ENCODE peak calls at places on chromosomes 2 and 18, in five cellular contexts. B is H1, U is A549, P is K562, T is SK-N-SH. L is an unnamed sample.

GRCh38 chr2:60294901-60295590 is 258.4 kb downstream of the BCL11A start:
- DNase-seq in B (no peak), U (no peak), P (no peak), T (no peak), L (peak; percentile 16)

GRCh38 chr2:179579744-179580143 is 281.7 kb downstream of the ZNF385B start:
- DNase-seq in B (no peak), U (no peak), P (no peak), T (no peak), L (peak; percentile 91)

GRCh38 chr2:177753682-177754475 is 318.7 kb downstream of the PDE11A start:
- DNase-seq in B (no peak), U (peak; percentile 18), P (peak; percentile 54), T (peak; percentile 41), L (no peak)

GRCh38 chr2:96324716-96325037 is 440 bp upstream of the ITPRIPL1 start:
- DNase-seq in B (no peak), U (no peak), P (no peak), T (no peak), L (no peak)

GRCh38 chr2:152861349-152861942 is 143.0 kb downstream of the ARL6IP6 start:
- DNase-seq in B (peak; percentile 5), U (peak; percentile 35), P (peak; percentile 73), T (peak; percentile 32), L (peak; percentile 43)

GRCh38 chr2:237744613-237745249 is 53.8 kb upstream of the RBM44 start:
- DNase-seq in B (peak; percentile 23), U (peak; percentile 76), P (peak; percentile 75), T (peak; percentile 92), L (peak; percentile 62)

GRCh38 chr2:3480352-3481010 is 38.9 kb downstream of the ADI1 start:
- DNase-seq in B (no peak), U (no peak), P (no peak), T (no peak), L (peak; percentile 84)

GRCh38 chr2:19819097-19820065 is 82.4 kb downstream of the TTC32 start:
- DNase-seq in B (no peak), U (no peak), P (no peak), T (no peak), L (no peak)

GRCh38 chr2:229921101-229921891 is 513 bp downstream of the TRIP12 start:
- DNase-seq in B (no peak), U (peak; percentile 51), P (peak; percentile 75), T (peak; percentile 79), L (peak; percentile 80)

GRCh38 chr2:100301881-100302584 is 20.3 kb downstream of the LONRF2 start:
- DNase-seq in B (no peak), U (no peak), P (no peak), T (no peak), L (no peak)

GRCh38 chr2:16664052-16664731 is 1.4 kb downstream of the CYRIA start:
- DNase-seq in B (no peak), U (no peak), P (no peak), T (peak; percentile 77), L (no peak)

GRCh38 chr2:205706769-205707375 is 24.6 kb downstream of the NRP2 start:
- DNase-seq in B (no peak), U (no peak), P (no peak), T (no peak), L (no peak)

GRCh38 chr2:189577108-189577507 is 3.5 kb downstream of the SLC40A1 start:
- DNase-seq in B (no peak), U (no peak), P (no peak), T (no peak), L (no peak)

GRCh38 chr2:189579585-189579984 is 1.0 kb downstream of the SLC40A1 start:
- DNase-seq in B (no peak), U (no peak), P (no peak), T (no peak), L (no peak)

GRCh38 chr2:189574793-189575475 is 5.7 kb downstream of the SLC40A1 start:
- DNase-seq in B (no peak), U (no peak), P (no peak), T (no peak), L (peak; percentile 76)

GRCh38 chr2:189578272-189578671 is 2.3 kb downstream of the SLC40A1 start:
- DNase-seq in B (no peak), U (no peak), P (no peak), T (no peak), L (no peak)

DNA sequence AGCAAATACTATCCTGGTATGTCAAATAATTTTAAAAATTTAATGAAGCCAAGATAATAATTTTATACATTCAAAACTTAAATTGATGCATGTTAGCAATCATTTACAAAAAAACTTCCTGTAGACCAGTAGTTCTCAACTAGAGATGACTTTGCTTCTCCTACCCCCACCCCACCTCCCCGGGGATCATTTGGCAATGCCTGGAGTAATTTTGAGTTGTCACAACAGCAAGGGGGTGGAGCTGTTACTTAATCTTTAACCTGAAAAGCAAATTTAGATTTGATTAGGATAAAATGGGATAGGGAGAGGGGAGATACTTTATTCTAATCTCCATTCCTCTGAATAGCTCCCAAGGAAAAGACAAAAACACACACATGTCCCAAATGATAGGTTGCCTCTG is 4.2 kb downstream of the SLC40A1 start:
- DNase-seq in B (no peak), U (no peak), P (no peak), T (no peak), L (no peak)
- TF ChIP-seq CHD2 in B (no peak), U (no peak), P (no peak), T (no peak), L (no peak)

GRCh38 chr18:61988100-61988499 is 95.3 kb upstream of the RNF152 start:
- DNase-seq in B (no peak), U (no peak), P (no peak), T (no peak), L (no peak)
- TF ChIP-seq CHD2 in B (no peak), U (no peak), P (no peak), T (no peak), L (no peak)

DNA sequence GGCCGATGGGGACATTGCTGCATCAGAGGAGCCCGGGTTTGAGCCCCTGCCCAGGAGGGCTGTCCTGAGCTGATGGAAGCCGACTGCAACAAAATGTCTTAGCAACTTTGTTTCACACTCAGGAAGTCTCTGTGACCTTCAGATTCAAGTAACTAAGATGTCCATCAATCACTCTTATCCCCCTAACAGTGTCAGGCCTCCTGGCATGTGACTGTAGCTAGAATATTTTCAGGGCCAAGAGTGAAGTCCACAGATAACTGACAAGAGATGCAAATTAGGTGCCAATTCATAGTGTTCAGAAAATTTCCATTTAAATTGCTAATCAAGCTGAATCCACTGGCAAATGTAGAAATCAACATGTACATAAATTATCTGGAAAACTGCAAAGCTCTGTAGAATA is 38.5 kb upstream of the ARL4C start:
- DNase-seq in B (no peak), U (no peak), P (no peak), T (no peak), L (no peak)
- TF ChIP-seq CHD2 in B (no peak), U (no peak), P (no peak), T (no peak), L (no peak)

GRCh38 chr18:75205760-75206109 is 3.2 kb downstream of the PTGR3 start:
- DNase-seq in B (no peak), U (no peak), P (peak; percentile 16), T (no peak), L (no peak)

GRCh38 chr18:75203456-75204261 is 5.3 kb downstream of the PTGR3 start:
- DNase-seq in B (no peak), U (no peak), P (no peak), T (peak; percentile 67), L (no peak)

GRCh38 chr18:75202976-75203375 is 6.0 kb downstream of the PTGR3 start:
- DNase-seq in B (no peak), U (no peak), P (no peak), T (no peak), L (no peak)

GRCh38 chr18:75204978-75205759 is 3.8 kb downstream of the PTGR3 start:
- DNase-seq in B (no peak), U (no peak), P (no peak), T (no peak), L (no peak)

GRCh38 chr18:75204262-75204977 is 4.5 kb downstream of the PTGR3 start:
- DNase-seq in B (no peak), U (no peak), P (no peak), T (peak; percentile 61), L (no peak)
- TF ChIP-seq CHD2 in B (no peak), U (no peak), P (no peak), T (no peak), L (no peak)

DNA sequence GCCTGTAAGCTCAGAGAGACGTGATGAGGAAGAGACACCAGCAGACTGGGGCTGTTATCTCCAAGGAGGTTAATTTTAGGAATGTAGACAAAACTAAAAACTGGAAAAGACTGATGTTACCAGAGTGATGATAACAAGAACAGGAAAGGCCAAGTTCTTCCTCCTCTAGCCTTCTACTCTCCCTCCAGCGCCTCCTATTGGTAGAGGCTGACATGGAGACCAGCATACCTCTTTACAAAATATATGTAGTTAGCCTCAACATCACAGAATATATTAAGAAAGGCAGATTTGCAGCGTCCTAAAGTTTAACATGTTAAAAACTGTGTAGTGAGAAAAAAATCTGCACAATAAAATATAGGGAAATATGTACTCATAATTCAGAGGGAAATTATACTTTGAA is 66.0 kb downstream of the TCF4 start:
- DNase-seq in B (no peak), U (no peak), P (peak; percentile 26), T (no peak), L (no peak)
- TF ChIP-seq CHD2 in B (no peak), U (no peak), P (no peak), T (no peak), L (no peak)

GRCh38 chr2:234366891-234367290 is 130.0 kb downstream of the ARL4C start:
- DNase-seq in B (no peak), U (no peak), P (no peak), T (no peak), L (no peak)

GRCh38 chr2:234364718-234365117 is 132.2 kb downstream of the ARL4C start:
- DNase-seq in B (no peak), U (no peak), P (no peak), T (no peak), L (no peak)

GRCh38 chr2:234357666-234358065 is 139.2 kb downstream of the ARL4C start:
- DNase-seq in B (no peak), U (no peak), P (no peak), T (no peak), L (no peak)

GRCh38 chr2:234363647-234364294 is 133.1 kb downstream of the ARL4C start:
- DNase-seq in B (no peak), U (peak; percentile 14), P (no peak), T (no peak), L (no peak)

GRCh38 chr2:234363011-234363487 is 133.8 kb downstream of the ARL4C start:
- DNase-seq in B (peak; percentile 78), U (peak; percentile 87), P (no peak), T (no peak), L (peak; percentile 83)
- TF ChIP-seq CHD2 in B (no peak), U (no peak), P (no peak), T (no peak), L (no peak)

GRCh38 chr18:78512080-78512601 is 467.5 kb upstream of the SALL3 start:
- DNase-seq in B (no peak), U (no peak), P (no peak), T (no peak), L (no peak)
- TF ChIP-seq CHD2 in B (no peak), U (no peak), P (no peak), T (no peak), L (no peak)